ENCODE peak calls at places on chromosomes 2 and 18, in ten cellular contexts. N is NCI-H2081; D is T-helper 17 cell; R is activated T-cell treated with anti-CD3 and anti-CD28 coated beads, Interleukin-2, amount 50 U/mL, for 24 hours; E is mucosa of descending colon; O is effector CD4-positive, alpha-beta T cell; U is occipital lobe; X is LHCN-M2; L is T-cell; B is uterus. G is an unnamed sample.

GRCh38 chr2:135546432-135546831 is 15.1 kb downstream of the R3HDM1 start:
- DNase-seq in N (no peak), D (no peak), R (no peak), E (no peak), O (no peak), U (no peak), X (no peak), L (no peak), B (no peak), G (no peak)

GRCh38 chr18:11004951-11005350 is 144.4 kb downstream of the PIEZO2 start:
- DNase-seq in N (no peak), D (no peak), R (no peak), E (no peak), O (no peak), U (no peak), X (peak), L (no peak), B (no peak), G (no peak)

GRCh38 chr18:2898131-2898640 is 51.4 kb downstream of the EMILIN2 start:
- DNase-seq in N (no peak), D (no peak), R (no peak), E (no peak), O (no peak), U (no peak), X (peak), L (no peak), B (no peak), G (peak)

GRCh38 chr2:30165050-30165520 is 18.3 kb downstream of the YPEL5 start:
- DNase-seq in N (peak), D (peak), R (peak), E (no peak), O (peak), U (peak), X (peak), L (peak), B (peak), G (peak)

GRCh38 chr18:5900249-5900648 is 4.9 kb upstream of the TMEM200C start:
- DNase-seq in N (no peak), D (no peak), R (no peak), E (no peak), O (no peak), U (no peak), X (no peak), L (no peak), B (no peak), G (no peak)

GRCh38 chr2:23426284-23426905 is 41.4 kb downstream of the KLHL29 start:
- DNase-seq in N (no peak), D (no peak), R (no peak), E (no peak), O (no peak), U (no peak), X (peak), L (no peak), B (no peak), G (peak)

GRCh38 chr2:144999040-144999875 is 479.3 kb upstream of the ZEB2 start:
- DNase-seq in N (no peak), D (no peak), R (no peak), E (no peak), O (no peak), U (no peak), X (peak), L (no peak), B (peak), G (no peak)

GRCh38 chr2:165773684-165774083 is 20.4 kb downstream of the GALNT3 start:
- DNase-seq in N (no peak), D (no peak), R (no peak), E (no peak), O (no peak), U (no peak), X (no peak), L (no peak), B (no peak), G (no peak)

GRCh38 chr2:26072925-26073768 is 39.3 kb downstream of the RAB10 start:
- DNase-seq in N (no peak), D (no peak), R (no peak), E (no peak), O (no peak), U (no peak), X (no peak), L (no peak), B (no peak), G (no peak)

GRCh38 chr18:42583197-42583776 is 532.2 kb downstream of the RIT2 start:
- DNase-seq in N (no peak), D (no peak), R (no peak), E (no peak), O (no peak), U (no peak), X (no peak), L (no peak), B (no peak), G (no peak)

GRCh38 chr2:180728928-180729559 is 251.4 kb upstream of the UBE2E3 start:
- DNase-seq in N (no peak), D (no peak), R (no peak), E (no peak), O (no peak), U (no peak), X (peak), L (no peak), B (no peak), G (peak)

GRCh38 chr2:200259577-200259957 is 46.9 kb upstream of the SPATS2L start:
- DNase-seq in N (no peak), D (no peak), R (no peak), E (no peak), O (no peak), U (no peak), X (no peak), L (no peak), B (no peak), G (no peak)

GRCh38 chr2:150063950-150064549 is 423.4 kb downstream of the RND3 start:
- DNase-seq in N (no peak), D (no peak), R (no peak), E (no peak), O (no peak), U (no peak), X (no peak), L (no peak), B (no peak), G (no peak)

GRCh38 chr2:42036413-42036812 is 11.4 kb upstream of the PKDCC start:
- DNase-seq in N (no peak), D (no peak), R (no peak), E (no peak), O (no peak), U (no peak), X (no peak), L (no peak), B (no peak), G (no peak)

GRCh38 chr2:43311276-43311675 is 84.9 kb upstream of the ZFP36L2 start:
- DNase-seq in N (no peak), D (no peak), R (no peak), E (no peak), O (no peak), U (no peak), X (peak), L (no peak), B (no peak), G (no peak)

GRCh38 chr2:212379103-212379502 is 159.5 kb downstream of the ERBB4 start:
- DNase-seq in N (no peak), D (no peak), R (no peak), E (no peak), O (no peak), U (no peak), X (no peak), L (no peak), B (no peak), G (no peak)

GRCh38 chr2:203730076-203730729 is 23.8 kb downstream of the CD28 start:
- DNase-seq in N (no peak), D (no peak), R (no peak), E (no peak), O (no peak), U (no peak), X (peak), L (no peak), B (no peak), G (peak)

GRCh38 chr2:6800553-6800952 is 65.2 kb downstream of the CMPK2 start:
- DNase-seq in N (no peak), D (no peak), R (no peak), E (no peak), O (no peak), U (no peak), X (no peak), L (no peak), B (no peak), G (no peak)

GRCh38 chr2:18176679-18177215 is 298.3 kb downstream of the KCNS3 start:
- DNase-seq in N (no peak), D (no peak), R (no peak), E (no peak), O (no peak), U (no peak), X (peak), L (no peak), B (no peak), G (no peak)

GRCh38 chr2:239929504-239929903 is 95.6 kb downstream of the NDUFA10 start:
- DNase-seq in N (no peak), D (no peak), R (peak), E (no peak), O (no peak), U (no peak), X (no peak), L (no peak), B (peak), G (no peak)

GRCh38 chr2:181742908-181743722 is 62.8 kb upstream of the NEUROD1 start:
- DNase-seq in N (peak), D (no peak), R (no peak), E (no peak), O (no peak), U (no peak), X (peak), L (no peak), B (peak), G (peak)

GRCh38 chr2:23488584-23488983 is 103.6 kb downstream of the KLHL29 start:
- DNase-seq in N (no peak), D (no peak), R (no peak), E (no peak), O (no peak), U (no peak), X (no peak), L (no peak), B (no peak), G (no peak)

GRCh38 chr2:176931588-176932563 is 280.7 kb upstream of the HNRNPA3 start:
- DNase-seq in N (no peak), D (no peak), R (no peak), E (no peak), O (no peak), U (no peak), X (peak), L (no peak), B (no peak), G (no peak)

GRCh38 chr2:68196120-68196716 is 38.5 kb downstream of the PNO1 start:
- DNase-seq in N (no peak), D (peak), R (no peak), E (no peak), O (peak), U (no peak), X (peak), L (no peak), B (no peak), G (no peak)

GRCh38 chr18:33924576-33924975 is 300.1 kb downstream of the NOL4 start:
- DNase-seq in N (peak), D (no peak), R (no peak), E (no peak), O (no peak), U (no peak), X (no peak), L (no peak), B (no peak), G (no peak)

GRCh38 chr2:109494351-109494750 is 119.4 kb downstream of the SEPTIN10 start:
- DNase-seq in N (no peak), D (no peak), R (no peak), E (peak), O (no peak), U (no peak), X (no peak), L (no peak), B (no peak), G (no peak)

GRCh38 chr18:52435301-52435700 is 95.3 kb downstream of the DCC start:
- DNase-seq in N (no peak), D (no peak), R (no peak), E (no peak), O (no peak), U (no peak), X (no peak), L (no peak), B (no peak), G (no peak)

G was measured in AG08396.